ENCODE peak calls at places on chromosome 12, in eight cellular contexts. I is heart left ventricle, E is tibial artery, V is body of pancreas, H is GM10248, X is mammary epithelial cell, P is fibroblast of lung, B is AG10803. G is an unnamed sample.
A peak's percentile ranks its signal among the peaks of the same experiment; 100 is the strongest.

GRCh38 chr12:123986374-123986920 is 13.4 kb downstream of the ZNF664 start:
- DNase-seq in I (no peak), E (no peak), V (no peak), H (no peak), X (no peak), P (no peak), B (no peak), G (no peak)

GRCh38 chr12:26643532-26644315 is 189.3 kb downstream of the ITPR2 start:
- DNase-seq in I (no peak), E (no peak), V (no peak), H (no peak), X (no peak), P (no peak), B (no peak), G (no peak)

GRCh38 chr12:109458771-109459208 is 18.3 kb downstream of the KCTD10 start:
- DNase-seq in I (no peak), E (no peak), V (no peak), H (no peak), X (no peak), P (peak; percentile 52), B (peak; percentile 46), G (no peak)

GRCh38 chr12:41709012-41709411 is 435.7 kb downstream of the GXYLT1 start:
- DNase-seq in I (no peak), E (no peak), V (no peak), H (no peak), X (no peak), P (no peak), B (no peak), G (no peak)

GRCh38 chr12:69947922-69948321 is 122.9 kb downstream of the MYRFL start:
- DNase-seq in I (no peak), E (no peak), V (no peak), H (no peak), X (no peak), P (no peak), B (no peak), G (no peak)

GRCh38 chr12:94427520-94428381 is 31.9 kb downstream of the CEP83 start:
- DNase-seq in I (peak; percentile 61), E (no peak), V (peak; percentile 61), H (no peak), X (peak; percentile 2), P (peak; percentile 89), B (peak; percentile 87), G (peak; percentile 15)

GRCh38 chr12:18054925-18055324 is 35.1 kb downstream of the RERGL start:
- DNase-seq in I (no peak), E (no peak), V (no peak), H (no peak), X (no peak), P (no peak), B (no peak), G (no peak)

GRCh38 chr12:120936197-120936596 is 32.0 kb upstream of the SPPL3 start:
- DNase-seq in I (peak; percentile 46), E (peak; percentile 36), V (peak; percentile 39), H (no peak), X (no peak), P (no peak), B (no peak), G (no peak)

GRCh38 chr12:89709994-89710872 is 1.6 kb upstream of the ATP2B1 start:
- DNase-seq in I (peak; percentile 70), E (peak; percentile 45), V (peak; percentile 55), H (no peak), X (no peak), P (no peak), B (peak; percentile 52), G (no peak)

GRCh38 chr12:57474430-57474829 is 5.2 kb downstream of the ARHGAP9 start:
- DNase-seq in I (peak; percentile 19), E (no peak), V (no peak), H (no peak), X (no peak), P (no peak), B (no peak), G (no peak)

GRCh38 chr12:118682656-118683055 is 298.7 kb upstream of the SRRM4 start:
- DNase-seq in I (no peak), E (no peak), V (no peak), H (peak; percentile 26), X (no peak), P (no peak), B (no peak), G (peak; percentile 26)

GRCh38 chr12:3129301-3130052 is 52.3 kb downstream of the TSPAN9 start:
- DNase-seq in I (no peak), E (no peak), V (no peak), H (no peak), X (peak; percentile 78), P (peak; percentile 94), B (peak; percentile 63), G (no peak)

GRCh38 chr12:30507576-30507975 is 188.1 kb downstream of the IPO8 start:
- DNase-seq in I (no peak), E (no peak), V (no peak), H (no peak), X (no peak), P (no peak), B (no peak), G (no peak)

GRCh38 chr12:116123511-116124258 is 153.8 kb downstream of the MED13L start:
- DNase-seq in I (peak; percentile 37), E (no peak), V (peak; percentile 24), H (peak; percentile 34), X (peak; percentile 56), P (peak; percentile 65), B (peak; percentile 65), G (peak; percentile 60)

GRCh38 chr12:75774309-75775052 is 257.1 kb downstream of the PHLDA1 start:
- DNase-seq in I (no peak), E (no peak), V (no peak), H (no peak), X (no peak), P (peak; percentile 85), B (no peak), G (no peak)

GRCh38 chr12:21941522-21942376 is 523 bp upstream of the ABCC9 start:
- DNase-seq in I (peak; percentile 86), E (peak; percentile 58), V (peak; percentile 68), H (no peak), X (no peak), P (peak; percentile 51), B (peak; percentile 43), G (no peak)

GRCh38 chr12:43882578-43883178 is 46.8 kb downstream of the TMEM117 start:
- DNase-seq in I (no peak), E (no peak), V (peak; percentile 37), H (peak; percentile 55), X (peak; percentile 49), P (peak; percentile 50), B (peak; percentile 69), G (peak; percentile 50)

GRCh38 chr12:6829532-6830220 is 1.5 kb downstream of the P3H3 start:
- DNase-seq in I (peak; percentile 59), E (no peak), V (no peak), H (no peak), X (no peak), P (no peak), B (no peak), G (no peak)

GRCh38 chr12:109738878-109739665 is 25.4 kb downstream of the FAM222A start:
- DNase-seq in I (peak; percentile 15), E (peak; percentile 7), V (no peak), H (no peak), X (no peak), P (peak; percentile 32), B (peak; percentile 31), G (no peak)

GRCh38 chr12:21991526-21991925 is 50.3 kb upstream of the ABCC9 start:
- DNase-seq in I (no peak), E (no peak), V (no peak), H (no peak), X (no peak), P (no peak), B (no peak), G (no peak)

GRCh38 chr12:82359115-82359478 is 768 bp downstream of the METTL25 start:
- DNase-seq in I (peak; percentile 30), E (no peak), V (peak; percentile 16), H (peak; percentile 18), X (no peak), P (peak; percentile 13), B (peak; percentile 8), G (no peak)

GRCh38 chr12:109517619-109518018 is 40.2 kb downstream of the UBE3B start:
- DNase-seq in I (peak; percentile 48), E (no peak), V (peak; percentile 12), H (no peak), X (no peak), P (no peak), B (no peak), G (no peak)

GRCh38 chr12:47408171-47408871 is 297.5 kb downstream of the RPAP3 start:
- DNase-seq in I (no peak), E (no peak), V (peak; percentile 48), H (peak; percentile 48), X (peak; percentile 69), P (no peak), B (no peak), G (peak; percentile 35)
- TF ChIP-seq CTCF in I (peak; percentile 30), E (no peak), V (peak; percentile 46), H (peak; percentile 44), X (peak; percentile 56), P (no peak), B (no peak), G (peak; percentile 60)

DNA sequence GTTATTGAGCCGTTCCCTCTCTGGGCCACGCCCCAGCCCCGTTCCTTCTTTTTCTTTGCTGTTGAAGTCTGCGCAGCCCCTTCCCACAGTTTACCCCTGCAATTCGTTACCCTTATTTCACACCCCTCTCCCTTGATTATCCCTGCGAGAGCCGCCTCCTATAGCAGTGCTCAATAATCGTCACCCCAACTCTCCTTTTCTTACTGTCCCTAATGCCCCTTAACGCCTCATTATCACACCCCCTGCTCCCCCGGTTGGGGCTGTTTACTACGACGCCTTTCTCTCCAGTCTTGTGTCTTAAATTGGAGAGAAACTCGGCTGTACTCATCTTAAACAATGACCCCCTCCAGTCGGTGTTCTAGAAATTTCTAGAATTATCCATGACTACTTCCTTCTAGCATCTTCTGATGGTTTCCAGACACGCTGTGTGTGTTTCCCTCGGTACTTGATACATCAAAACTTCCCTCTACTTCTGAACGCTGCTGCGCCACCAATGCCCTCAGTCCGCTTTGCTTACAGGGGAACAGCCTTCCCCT is 713 bp upstream of the FBXL14 start:
- DNase-seq in I (no peak), E (no peak), V (peak; percentile 30), H (no peak), X (no peak), P (no peak), B (peak; percentile 61), G (no peak)
- TF ChIP-seq CTCF in I (no peak), E (no peak), V (no peak), H (no peak), X (no peak), P (no peak), B (no peak), G (no peak)

GRCh38 chr12:104456417-104456949 is at the start of gene CHST11:
- DNase-seq in I (peak; percentile 90), E (peak; percentile 85), V (peak; percentile 85), H (peak; percentile 94), X (peak; percentile 82), P (peak; percentile 88), B (peak; percentile 83), G (peak; percentile 95)
- TF ChIP-seq CTCF in I (peak; percentile 46), E (peak; percentile 51), V (peak; percentile 43), H (no peak), X (peak; percentile 37), P (peak; percentile 35), B (peak; percentile 37), G (peak; percentile 17)

DNA sequence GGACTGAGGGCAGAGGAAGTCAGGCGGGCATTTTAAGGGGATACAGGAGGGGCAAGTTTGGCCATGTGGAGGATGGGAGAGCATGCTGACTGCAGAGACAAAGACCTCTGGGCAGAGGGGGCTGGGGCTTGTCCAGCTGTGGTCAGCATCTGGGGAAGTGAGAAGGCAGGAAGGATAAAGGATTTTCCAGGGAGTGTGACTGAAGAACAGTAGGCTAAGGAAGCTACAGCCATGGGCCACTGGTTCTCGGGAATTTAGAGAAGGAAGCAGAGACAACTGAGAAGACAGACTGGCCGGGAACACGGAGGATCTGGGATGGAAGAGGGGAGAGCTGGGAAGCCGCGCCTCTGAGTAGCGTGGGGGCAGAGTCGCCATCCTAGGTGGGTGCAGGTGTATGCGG is 7.0 kb upstream of the PGAM5 start:
- DNase-seq in I (no peak), E (no peak), V (no peak), H (no peak), X (no peak), P (no peak), B (no peak), G (no peak)
- TF ChIP-seq CTCF in I (no peak), E (no peak), V (no peak), H (no peak), X (no peak), P (no peak), B (no peak), G (no peak)